ENCODE peak calls at places on chromosomes 13 and 19, in ten cellular contexts. One of them, this sample, is unnamed.
A peak's percentile ranks its signal among the peaks of the same experiment; 100 is the strongest.

GRCh38 chr19:4933528-4933927 is 24.2 kb downstream of the UHRF1 start:
- DNase-seq in breast epithelium: no peak
- DNase-seq in AG09309: no peak
- DNase-seq in EL: no peak
- DNase-seq in M059J: peak; percentile 72
- DNase-seq in activated T-helper 9 cell treated with anti-CD3 and anti-CD28 coated beads, Interleukin-2, amount 50 U/mL, for 16 hours: no peak
- DNase-seq in nephron progenitor cell: no peak
- DNase-seq in stimulated activated CD4-positive, alpha-beta T cell treated with anti-CD3 and anti-CD28 coated beads, Interleukin-2, amount 100 ng/mL, for 48 hours: no peak
- DNase-seq in anterior cingulate cortex: no peak
- DNase-seq in stimulated activated CD8-positive, alpha-beta memory T cell treated with anti-CD3 and anti-CD28 coated beads, Interleukin-15, amount 100 ng/mL, for 1 hour: no peak
- DNase-seq in this sample: no peak

GRCh38 chr19:29630661-29631060 is 24.6 kb downstream of the POP4 start:
- DNase-seq in stimulated activated CD8-positive, alpha-beta memory T cell treated with anti-CD3 and anti-CD28 coated beads, Interleukin-15, amount 100 ng/mL, for 1 hour: no peak
- DNase-seq in activated T-helper 9 cell treated with anti-CD3 and anti-CD28 coated beads, Interleukin-2, amount 50 U/mL, for 16 hours: no peak
- DNase-seq in stimulated activated CD4-positive, alpha-beta T cell treated with anti-CD3 and anti-CD28 coated beads, Interleukin-2, amount 100 ng/mL, for 48 hours: no peak
- DNase-seq in breast epithelium: no peak
- DNase-seq in nephron progenitor cell: no peak
- DNase-seq in M059J: peak; percentile 16
- DNase-seq in EL: peak; percentile 45
- DNase-seq in AG09309: no peak
- DNase-seq in anterior cingulate cortex: no peak
- DNase-seq in this sample: no peak

GRCh38 chr13:28492527-28493367 is 2.2 kb downstream of the FLT1 start:
- DNase-seq in nephron progenitor cell: no peak
- DNase-seq in EL: peak; percentile 79
- DNase-seq in stimulated activated CD8-positive, alpha-beta memory T cell treated with anti-CD3 and anti-CD28 coated beads, Interleukin-15, amount 100 ng/mL, for 1 hour: no peak
- DNase-seq in stimulated activated CD4-positive, alpha-beta T cell treated with anti-CD3 and anti-CD28 coated beads, Interleukin-2, amount 100 ng/mL, for 48 hours: peak; percentile 36
- DNase-seq in breast epithelium: no peak
- DNase-seq in AG09309: no peak
- DNase-seq in M059J: no peak
- DNase-seq in anterior cingulate cortex: no peak
- DNase-seq in activated T-helper 9 cell treated with anti-CD3 and anti-CD28 coated beads, Interleukin-2, amount 50 U/mL, for 16 hours: no peak
- DNase-seq in this sample: no peak

GRCh38 chr13:56975647-56976046 is 165.1 kb upstream of the PRR20A start:
- DNase-seq in AG09309: no peak
- DNase-seq in nephron progenitor cell: no peak
- DNase-seq in breast epithelium: no peak
- DNase-seq in EL: no peak
- DNase-seq in activated T-helper 9 cell treated with anti-CD3 and anti-CD28 coated beads, Interleukin-2, amount 50 U/mL, for 16 hours: no peak
- DNase-seq in anterior cingulate cortex: no peak
- DNase-seq in stimulated activated CD8-positive, alpha-beta memory T cell treated with anti-CD3 and anti-CD28 coated beads, Interleukin-15, amount 100 ng/mL, for 1 hour: no peak
- DNase-seq in M059J: no peak
- DNase-seq in stimulated activated CD4-positive, alpha-beta T cell treated with anti-CD3 and anti-CD28 coated beads, Interleukin-2, amount 100 ng/mL, for 48 hours: no peak
- DNase-seq in this sample: no peak

GRCh38 chr13:51767100-51767499 is 36.9 kb downstream of the DHRS12 start:
- DNase-seq in anterior cingulate cortex: no peak
- DNase-seq in AG09309: no peak
- DNase-seq in M059J: no peak
- DNase-seq in EL: no peak
- DNase-seq in activated T-helper 9 cell treated with anti-CD3 and anti-CD28 coated beads, Interleukin-2, amount 50 U/mL, for 16 hours: no peak
- DNase-seq in nephron progenitor cell: no peak
- DNase-seq in breast epithelium: no peak
- DNase-seq in stimulated activated CD8-positive, alpha-beta memory T cell treated with anti-CD3 and anti-CD28 coated beads, Interleukin-15, amount 100 ng/mL, for 1 hour: no peak
- DNase-seq in stimulated activated CD4-positive, alpha-beta T cell treated with anti-CD3 and anti-CD28 coated beads, Interleukin-2, amount 100 ng/mL, for 48 hours: no peak
- DNase-seq in this sample: no peak

GRCh38 chr19:4488496-4488895 is 16.4 kb downstream of the HDGFL2 start:
- DNase-seq in activated T-helper 9 cell treated with anti-CD3 and anti-CD28 coated beads, Interleukin-2, amount 50 U/mL, for 16 hours: no peak
- DNase-seq in anterior cingulate cortex: no peak
- DNase-seq in M059J: no peak
- DNase-seq in nephron progenitor cell: no peak
- DNase-seq in stimulated activated CD8-positive, alpha-beta memory T cell treated with anti-CD3 and anti-CD28 coated beads, Interleukin-15, amount 100 ng/mL, for 1 hour: no peak
- DNase-seq in stimulated activated CD4-positive, alpha-beta T cell treated with anti-CD3 and anti-CD28 coated beads, Interleukin-2, amount 100 ng/mL, for 48 hours: no peak
- DNase-seq in breast epithelium: no peak
- DNase-seq in EL: no peak
- DNase-seq in AG09309: no peak
- DNase-seq in this sample: no peak

GRCh38 chr19:48798937-48799336 is 11.9 kb downstream of the BCAT2 start:
- DNase-seq in breast epithelium: no peak
- DNase-seq in M059J: peak; percentile 85
- DNase-seq in anterior cingulate cortex: no peak
- DNase-seq in stimulated activated CD8-positive, alpha-beta memory T cell treated with anti-CD3 and anti-CD28 coated beads, Interleukin-15, amount 100 ng/mL, for 1 hour: no peak
- DNase-seq in nephron progenitor cell: no peak
- DNase-seq in stimulated activated CD4-positive, alpha-beta T cell treated with anti-CD3 and anti-CD28 coated beads, Interleukin-2, amount 100 ng/mL, for 48 hours: no peak
- DNase-seq in activated T-helper 9 cell treated with anti-CD3 and anti-CD28 coated beads, Interleukin-2, amount 50 U/mL, for 16 hours: no peak
- DNase-seq in EL: peak; percentile 65
- DNase-seq in AG09309: no peak
- DNase-seq in this sample: no peak

GRCh38 chr13:83340170-83340569 is 542.1 kb downstream of the SLITRK1 start:
- DNase-seq in nephron progenitor cell: no peak
- DNase-seq in stimulated activated CD4-positive, alpha-beta T cell treated with anti-CD3 and anti-CD28 coated beads, Interleukin-2, amount 100 ng/mL, for 48 hours: no peak
- DNase-seq in stimulated activated CD8-positive, alpha-beta memory T cell treated with anti-CD3 and anti-CD28 coated beads, Interleukin-15, amount 100 ng/mL, for 1 hour: no peak
- DNase-seq in activated T-helper 9 cell treated with anti-CD3 and anti-CD28 coated beads, Interleukin-2, amount 50 U/mL, for 16 hours: no peak
- DNase-seq in M059J: no peak
- DNase-seq in AG09309: no peak
- DNase-seq in anterior cingulate cortex: no peak
- DNase-seq in breast epithelium: no peak
- DNase-seq in EL: no peak
- DNase-seq in this sample: no peak

GRCh38 chr13:44819245-44819644 is 170.0 kb downstream of the NUFIP1 start:
- DNase-seq in stimulated activated CD8-positive, alpha-beta memory T cell treated with anti-CD3 and anti-CD28 coated beads, Interleukin-15, amount 100 ng/mL, for 1 hour: no peak
- DNase-seq in breast epithelium: no peak
- DNase-seq in nephron progenitor cell: no peak
- DNase-seq in M059J: peak; percentile 90
- DNase-seq in stimulated activated CD4-positive, alpha-beta T cell treated with anti-CD3 and anti-CD28 coated beads, Interleukin-2, amount 100 ng/mL, for 48 hours: peak; percentile 2
- DNase-seq in activated T-helper 9 cell treated with anti-CD3 and anti-CD28 coated beads, Interleukin-2, amount 50 U/mL, for 16 hours: no peak
- DNase-seq in AG09309: no peak
- DNase-seq in EL: peak; percentile 72
- DNase-seq in anterior cingulate cortex: no peak
- DNase-seq in this sample: peak; percentile 65

GRCh38 chr19:48501446-48501960 is 10.1 kb downstream of the LMTK3 start:
- DNase-seq in stimulated activated CD8-positive, alpha-beta memory T cell treated with anti-CD3 and anti-CD28 coated beads, Interleukin-15, amount 100 ng/mL, for 1 hour: no peak
- DNase-seq in EL: no peak
- DNase-seq in M059J: no peak
- DNase-seq in breast epithelium: no peak
- DNase-seq in AG09309: no peak
- DNase-seq in anterior cingulate cortex: no peak
- DNase-seq in stimulated activated CD4-positive, alpha-beta T cell treated with anti-CD3 and anti-CD28 coated beads, Interleukin-2, amount 100 ng/mL, for 48 hours: peak; percentile 49
- DNase-seq in nephron progenitor cell: peak; percentile 82
- DNase-seq in activated T-helper 9 cell treated with anti-CD3 and anti-CD28 coated beads, Interleukin-2, amount 50 U/mL, for 16 hours: peak; percentile 24
- DNase-seq in this sample: peak; percentile 99

GRCh38 chr13:18978447-18978846 is 203.2 kb downstream of the TUBA3C start:
- DNase-seq in stimulated activated CD4-positive, alpha-beta T cell treated with anti-CD3 and anti-CD28 coated beads, Interleukin-2, amount 100 ng/mL, for 48 hours: no peak
- DNase-seq in stimulated activated CD8-positive, alpha-beta memory T cell treated with anti-CD3 and anti-CD28 coated beads, Interleukin-15, amount 100 ng/mL, for 1 hour: no peak
- DNase-seq in M059J: no peak
- DNase-seq in EL: no peak
- DNase-seq in breast epithelium: no peak
- DNase-seq in anterior cingulate cortex: no peak
- DNase-seq in AG09309: no peak
- DNase-seq in activated T-helper 9 cell treated with anti-CD3 and anti-CD28 coated beads, Interleukin-2, amount 50 U/mL, for 16 hours: no peak
- DNase-seq in nephron progenitor cell: no peak
- DNase-seq in this sample: no peak

GRCh38 chr19:38729653-38730469 is 14.4 kb downstream of the CAPN12 start:
- DNase-seq in stimulated activated CD4-positive, alpha-beta T cell treated with anti-CD3 and anti-CD28 coated beads, Interleukin-2, amount 100 ng/mL, for 48 hours: peak; percentile 80
- DNase-seq in breast epithelium: no peak
- DNase-seq in AG09309: no peak
- DNase-seq in stimulated activated CD8-positive, alpha-beta memory T cell treated with anti-CD3 and anti-CD28 coated beads, Interleukin-15, amount 100 ng/mL, for 1 hour: peak; percentile 56
- DNase-seq in EL: peak; percentile 65
- DNase-seq in anterior cingulate cortex: no peak
- DNase-seq in activated T-helper 9 cell treated with anti-CD3 and anti-CD28 coated beads, Interleukin-2, amount 50 U/mL, for 16 hours: peak; percentile 65
- DNase-seq in M059J: peak; percentile 72
- DNase-seq in nephron progenitor cell: peak; percentile 90
- DNase-seq in this sample: peak; percentile 65

GRCh38 chr13:72851678-72852014 is 69.7 kb downstream of the PIBF1 start:
- DNase-seq in stimulated activated CD8-positive, alpha-beta memory T cell treated with anti-CD3 and anti-CD28 coated beads, Interleukin-15, amount 100 ng/mL, for 1 hour: no peak
- DNase-seq in EL: no peak
- DNase-seq in nephron progenitor cell: no peak
- DNase-seq in anterior cingulate cortex: no peak
- DNase-seq in AG09309: no peak
- DNase-seq in M059J: no peak
- DNase-seq in stimulated activated CD4-positive, alpha-beta T cell treated with anti-CD3 and anti-CD28 coated beads, Interleukin-2, amount 100 ng/mL, for 48 hours: no peak
- DNase-seq in breast epithelium: no peak
- DNase-seq in activated T-helper 9 cell treated with anti-CD3 and anti-CD28 coated beads, Interleukin-2, amount 50 U/mL, for 16 hours: no peak
- DNase-seq in this sample: no peak

GRCh38 chr19:46404884-46405658 is 8.3 kb downstream of the CCDC8 start:
- DNase-seq in stimulated activated CD8-positive, alpha-beta memory T cell treated with anti-CD3 and anti-CD28 coated beads, Interleukin-15, amount 100 ng/mL, for 1 hour: no peak
- DNase-seq in EL: peak; percentile 43
- DNase-seq in breast epithelium: no peak
- DNase-seq in AG09309: no peak
- DNase-seq in activated T-helper 9 cell treated with anti-CD3 and anti-CD28 coated beads, Interleukin-2, amount 50 U/mL, for 16 hours: no peak
- DNase-seq in stimulated activated CD4-positive, alpha-beta T cell treated with anti-CD3 and anti-CD28 coated beads, Interleukin-2, amount 100 ng/mL, for 48 hours: no peak
- DNase-seq in M059J: no peak
- DNase-seq in anterior cingulate cortex: no peak
- DNase-seq in nephron progenitor cell: peak; percentile 51
- DNase-seq in this sample: peak; percentile 73

GRCh38 chr13:93549326-93549855 is 322.8 kb downstream of the GPC6 start:
- DNase-seq in breast epithelium: no peak
- DNase-seq in activated T-helper 9 cell treated with anti-CD3 and anti-CD28 coated beads, Interleukin-2, amount 50 U/mL, for 16 hours: no peak
- DNase-seq in stimulated activated CD8-positive, alpha-beta memory T cell treated with anti-CD3 and anti-CD28 coated beads, Interleukin-15, amount 100 ng/mL, for 1 hour: no peak
- DNase-seq in nephron progenitor cell: no peak
- DNase-seq in AG09309: no peak
- DNase-seq in EL: no peak
- DNase-seq in anterior cingulate cortex: no peak
- DNase-seq in M059J: peak; percentile 3
- DNase-seq in stimulated activated CD4-positive, alpha-beta T cell treated with anti-CD3 and anti-CD28 coated beads, Interleukin-2, amount 100 ng/mL, for 48 hours: no peak
- DNase-seq in this sample: peak; percentile 31

GRCh38 chr19:4620675-4621074 is 18.6 kb upstream of the TNFAIP8L1 start:
- DNase-seq in activated T-helper 9 cell treated with anti-CD3 and anti-CD28 coated beads, Interleukin-2, amount 50 U/mL, for 16 hours: no peak
- DNase-seq in AG09309: no peak
- DNase-seq in anterior cingulate cortex: no peak
- DNase-seq in M059J: no peak
- DNase-seq in EL: no peak
- DNase-seq in stimulated activated CD8-positive, alpha-beta memory T cell treated with anti-CD3 and anti-CD28 coated beads, Interleukin-15, amount 100 ng/mL, for 1 hour: no peak
- DNase-seq in nephron progenitor cell: no peak
- DNase-seq in stimulated activated CD4-positive, alpha-beta T cell treated with anti-CD3 and anti-CD28 coated beads, Interleukin-2, amount 100 ng/mL, for 48 hours: no peak
- DNase-seq in breast epithelium: no peak
- DNase-seq in this sample: no peak

GRCh38 chr19:41968751-41969150 is 9.6 kb upstream of the RABAC1 start:
- DNase-seq in anterior cingulate cortex: no peak
- DNase-seq in activated T-helper 9 cell treated with anti-CD3 and anti-CD28 coated beads, Interleukin-2, amount 50 U/mL, for 16 hours: no peak
- DNase-seq in breast epithelium: no peak
- DNase-seq in EL: no peak
- DNase-seq in stimulated activated CD8-positive, alpha-beta memory T cell treated with anti-CD3 and anti-CD28 coated beads, Interleukin-15, amount 100 ng/mL, for 1 hour: no peak
- DNase-seq in stimulated activated CD4-positive, alpha-beta T cell treated with anti-CD3 and anti-CD28 coated beads, Interleukin-2, amount 100 ng/mL, for 48 hours: no peak
- DNase-seq in nephron progenitor cell: no peak
- DNase-seq in AG09309: no peak
- DNase-seq in M059J: no peak
- DNase-seq in this sample: no peak

GRCh38 chr13:101706651-101707050 is 254.2 kb downstream of the ITGBL1 start:
- DNase-seq in stimulated activated CD8-positive, alpha-beta memory T cell treated with anti-CD3 and anti-CD28 coated beads, Interleukin-15, amount 100 ng/mL, for 1 hour: no peak
- DNase-seq in nephron progenitor cell: no peak
- DNase-seq in M059J: peak; percentile 87
- DNase-seq in stimulated activated CD4-positive, alpha-beta T cell treated with anti-CD3 and anti-CD28 coated beads, Interleukin-2, amount 100 ng/mL, for 48 hours: no peak
- DNase-seq in anterior cingulate cortex: no peak
- DNase-seq in breast epithelium: no peak
- DNase-seq in AG09309: peak; percentile 91
- DNase-seq in activated T-helper 9 cell treated with anti-CD3 and anti-CD28 coated beads, Interleukin-2, amount 50 U/mL, for 16 hours: no peak
- DNase-seq in EL: peak; percentile 91
- DNase-seq in this sample: no peak

GRCh38 chr13:26017932-26018690 is 33.7 kb downstream of the SHISA2 start:
- DNase-seq in activated T-helper 9 cell treated with anti-CD3 and anti-CD28 coated beads, Interleukin-2, amount 50 U/mL, for 16 hours: no peak
- DNase-seq in breast epithelium: no peak
- DNase-seq in anterior cingulate cortex: no peak
- DNase-seq in stimulated activated CD8-positive, alpha-beta memory T cell treated with anti-CD3 and anti-CD28 coated beads, Interleukin-15, amount 100 ng/mL, for 1 hour: no peak
- DNase-seq in stimulated activated CD4-positive, alpha-beta T cell treated with anti-CD3 and anti-CD28 coated beads, Interleukin-2, amount 100 ng/mL, for 48 hours: no peak
- DNase-seq in M059J: peak; percentile 61
- DNase-seq in AG09309: no peak
- DNase-seq in nephron progenitor cell: no peak
- DNase-seq in EL: no peak
- DNase-seq in this sample: no peak

GRCh38 chr19:42568006-42568405 is 26.7 kb downstream of the CEACAM8 start:
- DNase-seq in activated T-helper 9 cell treated with anti-CD3 and anti-CD28 coated beads, Interleukin-2, amount 50 U/mL, for 16 hours: no peak
- DNase-seq in breast epithelium: no peak
- DNase-seq in stimulated activated CD4-positive, alpha-beta T cell treated with anti-CD3 and anti-CD28 coated beads, Interleukin-2, amount 100 ng/mL, for 48 hours: no peak
- DNase-seq in anterior cingulate cortex: no peak
- DNase-seq in M059J: no peak
- DNase-seq in AG09309: no peak
- DNase-seq in EL: no peak
- DNase-seq in nephron progenitor cell: no peak
- DNase-seq in stimulated activated CD8-positive, alpha-beta memory T cell treated with anti-CD3 and anti-CD28 coated beads, Interleukin-15, amount 100 ng/mL, for 1 hour: no peak
- DNase-seq in this sample: no peak

GRCh38 chr13:71051573-71051972 is 815.4 kb downstream of the DACH1 start:
- DNase-seq in M059J: no peak
- DNase-seq in nephron progenitor cell: no peak
- DNase-seq in anterior cingulate cortex: no peak
- DNase-seq in stimulated activated CD4-positive, alpha-beta T cell treated with anti-CD3 and anti-CD28 coated beads, Interleukin-2, amount 100 ng/mL, for 48 hours: no peak
- DNase-seq in breast epithelium: no peak
- DNase-seq in AG09309: no peak
- DNase-seq in activated T-helper 9 cell treated with anti-CD3 and anti-CD28 coated beads, Interleukin-2, amount 50 U/mL, for 16 hours: no peak
- DNase-seq in EL: no peak
- DNase-seq in stimulated activated CD8-positive, alpha-beta memory T cell treated with anti-CD3 and anti-CD28 coated beads, Interleukin-15, amount 100 ng/mL, for 1 hour: no peak
- DNase-seq in this sample: no peak

GRCh38 chr19:44303976-44304568 is 753 bp downstream of the ZNF235 start:
- DNase-seq in breast epithelium: no peak
- DNase-seq in EL: peak; percentile 54
- DNase-seq in stimulated activated CD8-positive, alpha-beta memory T cell treated with anti-CD3 and anti-CD28 coated beads, Interleukin-15, amount 100 ng/mL, for 1 hour: no peak
- DNase-seq in M059J: peak; percentile 73
- DNase-seq in stimulated activated CD4-positive, alpha-beta T cell treated with anti-CD3 and anti-CD28 coated beads, Interleukin-2, amount 100 ng/mL, for 48 hours: no peak
- DNase-seq in anterior cingulate cortex: no peak
- DNase-seq in AG09309: no peak
- DNase-seq in nephron progenitor cell: peak; percentile 12
- DNase-seq in activated T-helper 9 cell treated with anti-CD3 and anti-CD28 coated beads, Interleukin-2, amount 50 U/mL, for 16 hours: no peak
- DNase-seq in this sample: no peak

GRCh38 chr19:40252395-40252794 is 25.9 kb upstream of the CCNP start:
- DNase-seq in AG09309: no peak
- DNase-seq in activated T-helper 9 cell treated with anti-CD3 and anti-CD28 coated beads, Interleukin-2, amount 50 U/mL, for 16 hours: no peak
- DNase-seq in EL: no peak
- DNase-seq in stimulated activated CD4-positive, alpha-beta T cell treated with anti-CD3 and anti-CD28 coated beads, Interleukin-2, amount 100 ng/mL, for 48 hours: no peak
- DNase-seq in M059J: no peak
- DNase-seq in nephron progenitor cell: no peak
- DNase-seq in anterior cingulate cortex: no peak
- DNase-seq in breast epithelium: peak; percentile 65
- DNase-seq in stimulated activated CD8-positive, alpha-beta memory T cell treated with anti-CD3 and anti-CD28 coated beads, Interleukin-15, amount 100 ng/mL, for 1 hour: no peak
- DNase-seq in this sample: no peak

GRCh38 chr19:16094360-16095070 is 17.2 kb upstream of the RAB8A start:
- DNase-seq in EL: no peak
- DNase-seq in activated T-helper 9 cell treated with anti-CD3 and anti-CD28 coated beads, Interleukin-2, amount 50 U/mL, for 16 hours: no peak
- DNase-seq in stimulated activated CD4-positive, alpha-beta T cell treated with anti-CD3 and anti-CD28 coated beads, Interleukin-2, amount 100 ng/mL, for 48 hours: no peak
- DNase-seq in anterior cingulate cortex: no peak
- DNase-seq in AG09309: no peak
- DNase-seq in M059J: no peak
- DNase-seq in nephron progenitor cell: no peak
- DNase-seq in stimulated activated CD8-positive, alpha-beta memory T cell treated with anti-CD3 and anti-CD28 coated beads, Interleukin-15, amount 100 ng/mL, for 1 hour: no peak
- DNase-seq in breast epithelium: no peak
- DNase-seq in this sample: no peak

GRCh38 chr19:51460164-51460992 is 2.1 kb upstream of the SIGLEC8 start:
- DNase-seq in activated T-helper 9 cell treated with anti-CD3 and anti-CD28 coated beads, Interleukin-2, amount 50 U/mL, for 16 hours: no peak
- DNase-seq in stimulated activated CD8-positive, alpha-beta memory T cell treated with anti-CD3 and anti-CD28 coated beads, Interleukin-15, amount 100 ng/mL, for 1 hour: no peak
- DNase-seq in nephron progenitor cell: no peak
- DNase-seq in anterior cingulate cortex: no peak
- DNase-seq in breast epithelium: no peak
- DNase-seq in EL: peak; percentile 36
- DNase-seq in M059J: peak; percentile 20
- DNase-seq in stimulated activated CD4-positive, alpha-beta T cell treated with anti-CD3 and anti-CD28 coated beads, Interleukin-2, amount 100 ng/mL, for 48 hours: no peak
- DNase-seq in AG09309: no peak
- DNase-seq in this sample: no peak

GRCh38 chr19:33948651-33949335 is 152.1 kb downstream of the KCTD15 start:
- DNase-seq in AG09309: no peak
- DNase-seq in breast epithelium: no peak
- DNase-seq in EL: no peak
- DNase-seq in stimulated activated CD4-positive, alpha-beta T cell treated with anti-CD3 and anti-CD28 coated beads, Interleukin-2, amount 100 ng/mL, for 48 hours: no peak
- DNase-seq in M059J: no peak
- DNase-seq in stimulated activated CD8-positive, alpha-beta memory T cell treated with anti-CD3 and anti-CD28 coated beads, Interleukin-15, amount 100 ng/mL, for 1 hour: no peak
- DNase-seq in nephron progenitor cell: no peak
- DNase-seq in anterior cingulate cortex: no peak
- DNase-seq in activated T-helper 9 cell treated with anti-CD3 and anti-CD28 coated beads, Interleukin-2, amount 50 U/mL, for 16 hours: no peak
- DNase-seq in this sample: no peak

GRCh38 chr19:19515764-19516519 is at the start of gene NDUFA13:
- DNase-seq in AG09309: peak; percentile 43
- DNase-seq in stimulated activated CD4-positive, alpha-beta T cell treated with anti-CD3 and anti-CD28 coated beads, Interleukin-2, amount 100 ng/mL, for 48 hours: peak; percentile 96
- DNase-seq in nephron progenitor cell: peak; percentile 96
- DNase-seq in anterior cingulate cortex: peak; percentile 45
- DNase-seq in M059J: peak; percentile 91
- DNase-seq in breast epithelium: peak; percentile 95
- DNase-seq in stimulated activated CD8-positive, alpha-beta memory T cell treated with anti-CD3 and anti-CD28 coated beads, Interleukin-15, amount 100 ng/mL, for 1 hour: peak; percentile 92
- DNase-seq in activated T-helper 9 cell treated with anti-CD3 and anti-CD28 coated beads, Interleukin-2, amount 50 U/mL, for 16 hours: peak; percentile 88
- DNase-seq in EL: peak; percentile 93
- DNase-seq in this sample: peak; percentile 88

GRCh38 chr13:34409496-34410163 is 532.4 kb upstream of the NBEA start:
- DNase-seq in breast epithelium: no peak
- DNase-seq in stimulated activated CD4-positive, alpha-beta T cell treated with anti-CD3 and anti-CD28 coated beads, Interleukin-2, amount 100 ng/mL, for 48 hours: no peak
- DNase-seq in M059J: no peak
- DNase-seq in EL: no peak
- DNase-seq in anterior cingulate cortex: no peak
- DNase-seq in AG09309: no peak
- DNase-seq in activated T-helper 9 cell treated with anti-CD3 and anti-CD28 coated beads, Interleukin-2, amount 50 U/mL, for 16 hours: no peak
- DNase-seq in nephron progenitor cell: no peak
- DNase-seq in stimulated activated CD8-positive, alpha-beta memory T cell treated with anti-CD3 and anti-CD28 coated beads, Interleukin-15, amount 100 ng/mL, for 1 hour: no peak
- DNase-seq in this sample: no peak

This sample was measured in Caki2.